ENCODE peak calls at places on chromosomes 2 and 18, in six cellular contexts. K is sigmoid colon, C is lower leg skin, S is NB4, V is A549, L is transverse colon. N is an unnamed sample.

GRCh38 chr18:62460851-62461300 is 61.9 kb upstream of the ZCCHC2 start:
- DNase-seq in S (peak), V (no peak), K (no peak), C (peak), L (no peak), N (no peak)

GRCh38 chr2:190379249-190379964 is 28.7 kb upstream of the MFSD6 start:
- DNase-seq in K (no peak), L (no peak), V (no peak), C (no peak), S (no peak), N (peak)

GRCh38 chr2:220228310-220229006 is 601.0 kb downstream of the SLC4A3 start:
- DNase-seq in L (no peak), S (no peak), V (peak), K (no peak), C (no peak), N (no peak)

GRCh38 chr2:162732946-162733698 is 105.4 kb downstream of the KCNH7 start:
- DNase-seq in C (no peak), S (no peak), K (no peak), V (no peak), L (peak), N (no peak)

GRCh38 chr18:6683112-6683876 is 46.2 kb upstream of the ARHGAP28 start:
- DNase-seq in V (no peak), C (no peak), K (peak), L (no peak), S (no peak), N (peak)

GRCh38 chr18:3062798-3063563 is 50.0 kb upstream of the LPIN2 start:
- DNase-seq in K (peak), C (peak), L (peak), S (peak), V (no peak), N (peak)

GRCh38 chr2:184906709-184907108 is 308.4 kb downstream of the ZNF804A start:
- DNase-seq in L (no peak), C (no peak), K (no peak), S (no peak), V (no peak), N (no peak)

GRCh38 chr18:39561136-39561535 is 1995.5 kb upstream of the CELF4 start:
- DNase-seq in V (no peak), L (no peak), C (no peak), K (no peak), S (no peak), N (no peak)

GRCh38 chr2:64698668-64699444 is 45.1 kb upstream of the SERTAD2 start:
- DNase-seq in K (no peak), V (peak), S (no peak), L (no peak), C (no peak), N (no peak)

GRCh38 chr2:48080534-48081316 is 174.4 kb upstream of the FBXO11 start:
- DNase-seq in S (peak), L (no peak), V (no peak), C (no peak), K (no peak), N (no peak)

GRCh38 chr2:148534416-148535205 is 109.9 kb upstream of the EPC2 start:
- DNase-seq in S (peak), V (no peak), C (peak), L (no peak), K (no peak), N (no peak)

GRCh38 chr2:197674546-197674945 is 841 bp downstream of the RFTN2 start:
- DNase-seq in V (no peak), S (no peak), C (no peak), K (no peak), L (no peak), N (no peak)

GRCh38 chr2:196431957-196432356 is 207.6 kb upstream of the CCDC150 start:
- DNase-seq in V (peak), S (peak), K (no peak), L (no peak), C (no peak), N (no peak)

GRCh38 chr2:196433116-196433515 is 206.4 kb upstream of the CCDC150 start:
- DNase-seq in L (no peak), C (no peak), S (no peak), K (no peak), V (no peak), N (no peak)

GRCh38 chr2:196431076-196431475 is 208.4 kb upstream of the CCDC150 start:
- DNase-seq in L (no peak), K (no peak), S (no peak), C (no peak), V (no peak), N (no peak)

GRCh38 chr2:196435189-196435588 is 204.3 kb upstream of the CCDC150 start:
- DNase-seq in V (no peak), C (no peak), L (no peak), S (no peak), K (no peak), N (no peak)

DNA sequence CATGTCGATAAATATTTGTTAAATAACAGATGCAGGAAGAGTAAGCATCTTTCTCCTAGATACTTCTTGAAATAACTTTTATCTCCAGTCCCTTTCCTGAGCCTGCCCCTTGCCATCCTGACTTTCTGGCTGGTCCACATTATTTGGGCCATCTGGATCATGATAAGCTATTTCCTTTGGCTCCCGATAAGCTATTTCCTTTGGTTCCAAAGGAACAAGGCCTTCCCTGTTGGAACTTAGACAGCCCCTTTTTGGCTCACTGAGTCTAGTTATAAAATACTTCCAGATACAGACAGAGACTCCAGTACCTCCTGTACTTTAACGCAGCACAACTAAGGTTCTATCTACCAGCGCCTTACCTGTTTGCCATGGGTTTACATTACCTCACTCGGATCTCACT is 205.3 kb upstream of the CCDC150 start:
- DNase-seq in C (no peak), L (no peak), V (no peak), S (no peak), K (no peak), N (no peak)
- TF ChIP-seq POLR2A in C (no peak), L (no peak), V (no peak), S (no peak), K (no peak), N (no peak)

GRCh38 chr2:12347049-12347448 is 369.7 kb upstream of the TRIB2 start:
- DNase-seq in K (no peak), C (no peak), V (no peak), S (no peak), L (no peak), N (no peak)
- TF ChIP-seq POLR2A in K (no peak), C (no peak), V (no peak), S (no peak), L (no peak), N (no peak)

GRCh38 chr2:96540136-96540535 is 3.6 kb downstream of the ARID5A start:
- DNase-seq in V (no peak), K (no peak), C (no peak), L (no peak), S (no peak), N (no peak)

GRCh38 chr2:96537734-96538486 is 1.4 kb downstream of the ARID5A start:
- DNase-seq in L (no peak), K (no peak), V (no peak), C (no peak), S (peak), N (no peak)

GRCh38 chr2:96537066-96537733 is 648 bp downstream of the ARID5A start:
- DNase-seq in L (peak), S (peak), C (peak), K (peak), V (no peak), N (peak)

GRCh38 chr2:96539215-96539920 is 2.8 kb downstream of the ARID5A start:
- DNase-seq in K (no peak), L (no peak), C (no peak), S (no peak), V (no peak), N (no peak)

DNA sequence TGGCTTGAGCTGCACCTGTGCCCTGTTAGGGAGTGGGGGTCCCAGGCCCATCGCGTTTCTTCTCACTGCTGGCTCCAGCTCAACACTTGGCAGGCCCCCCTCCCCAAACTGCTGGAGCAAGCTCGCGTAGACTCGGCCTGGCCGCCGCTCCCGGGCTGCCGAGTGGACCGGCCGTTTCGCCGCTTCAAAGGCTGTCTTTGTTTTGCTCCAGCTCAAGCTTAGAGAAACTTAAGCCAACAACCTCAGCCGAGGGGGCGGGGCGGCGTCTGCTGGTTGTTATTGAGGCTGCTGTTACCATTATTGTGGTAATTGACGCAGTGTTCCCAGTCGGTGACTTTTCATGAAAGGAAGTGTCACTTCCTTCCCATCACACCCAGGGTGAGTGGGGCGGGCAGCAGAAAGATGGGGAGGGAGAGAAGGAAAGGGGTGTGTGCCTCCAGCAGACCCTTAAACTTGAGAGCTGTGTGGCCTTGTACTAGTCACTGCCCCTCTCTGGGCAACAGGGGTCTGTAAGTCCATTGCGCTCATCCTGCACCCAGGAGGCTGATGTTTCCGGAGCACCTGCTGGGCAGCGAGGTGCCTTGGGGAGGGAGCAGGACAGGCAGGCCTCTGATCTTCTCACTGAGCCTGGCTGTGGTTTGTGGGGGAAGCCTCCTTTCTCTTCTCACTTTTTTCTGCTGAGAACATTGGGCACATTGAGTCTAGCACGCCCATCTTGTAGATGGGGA is 2.1 kb downstream of the ARID5A start:
- DNase-seq in L (peak), K (peak), S (peak), V (no peak), C (peak), N (no peak)
- TF ChIP-seq POLR2A in L (peak), K (no peak), S (no peak), V (no peak), C (no peak), N (no peak)

GRCh38 chr2:84925724-84926376 is 20.4 kb downstream of the TMSB10 start:
- DNase-seq in S (peak), K (peak), C (peak), L (peak), V (peak), N (peak)
- TF ChIP-seq POLR2A in S (no peak), K (no peak), C (no peak), L (peak), V (peak), N (no peak)

DNA sequence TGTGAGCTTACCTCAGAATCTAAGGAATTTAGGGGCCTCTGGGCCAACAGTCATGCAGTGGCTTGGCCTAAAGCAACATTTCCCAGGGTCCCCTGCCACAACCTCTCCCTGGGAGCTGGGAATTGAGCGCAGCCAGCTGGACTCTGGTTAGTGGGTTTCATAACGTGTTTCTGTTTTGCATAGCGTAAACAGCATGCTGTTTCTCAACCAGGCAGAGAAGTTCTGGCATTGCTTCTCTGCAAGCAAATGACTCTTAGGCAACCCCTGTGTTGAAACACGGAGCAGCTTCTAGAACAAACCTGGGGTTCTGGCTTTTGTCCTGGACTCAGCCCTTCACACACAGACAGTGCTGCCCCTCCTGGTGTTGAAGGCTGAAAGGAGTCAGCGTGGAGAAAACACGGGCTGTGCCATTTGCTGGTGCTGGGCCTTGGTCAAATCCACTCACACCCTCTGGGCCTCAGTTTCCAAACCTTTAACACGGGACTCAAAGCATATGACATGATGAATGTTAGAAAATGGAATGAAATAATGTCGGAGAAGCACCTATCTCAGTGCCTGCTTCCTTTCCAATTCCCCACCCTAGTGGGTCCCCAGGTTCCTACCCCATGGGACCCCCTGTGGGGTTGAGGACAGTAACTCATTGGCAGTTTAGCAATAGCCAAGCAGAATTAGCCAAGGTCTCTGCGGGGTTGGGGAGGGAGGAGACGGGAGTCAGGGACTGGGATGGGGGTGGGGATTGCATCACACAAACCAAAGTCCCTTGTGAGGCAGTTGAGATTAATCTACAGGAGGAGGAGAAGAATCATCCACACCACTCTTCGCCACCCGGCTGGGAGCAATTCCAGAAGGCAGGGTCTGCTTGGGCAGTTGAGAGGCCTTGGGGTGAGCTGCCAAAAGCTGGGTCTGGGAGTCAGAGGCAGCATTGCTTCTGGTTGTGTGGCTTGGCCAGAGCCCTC is 30.2 kb upstream of the IL1R2 start:
- DNase-seq in L (peak), C (peak), S (peak), K (peak), V (no peak), N (no peak)
- TF ChIP-seq POLR2A in L (no peak), C (no peak), S (no peak), K (no peak), V (no peak), N (no peak)

GRCh38 chr2:203327918-203328734 is at the start of gene ABI2:
- DNase-seq in C (peak), S (peak), K (peak), L (peak), V (peak), N (peak)
- TF ChIP-seq POLR2A in C (no peak), S (no peak), K (peak), L (no peak), V (peak), N (no peak)

DNA sequence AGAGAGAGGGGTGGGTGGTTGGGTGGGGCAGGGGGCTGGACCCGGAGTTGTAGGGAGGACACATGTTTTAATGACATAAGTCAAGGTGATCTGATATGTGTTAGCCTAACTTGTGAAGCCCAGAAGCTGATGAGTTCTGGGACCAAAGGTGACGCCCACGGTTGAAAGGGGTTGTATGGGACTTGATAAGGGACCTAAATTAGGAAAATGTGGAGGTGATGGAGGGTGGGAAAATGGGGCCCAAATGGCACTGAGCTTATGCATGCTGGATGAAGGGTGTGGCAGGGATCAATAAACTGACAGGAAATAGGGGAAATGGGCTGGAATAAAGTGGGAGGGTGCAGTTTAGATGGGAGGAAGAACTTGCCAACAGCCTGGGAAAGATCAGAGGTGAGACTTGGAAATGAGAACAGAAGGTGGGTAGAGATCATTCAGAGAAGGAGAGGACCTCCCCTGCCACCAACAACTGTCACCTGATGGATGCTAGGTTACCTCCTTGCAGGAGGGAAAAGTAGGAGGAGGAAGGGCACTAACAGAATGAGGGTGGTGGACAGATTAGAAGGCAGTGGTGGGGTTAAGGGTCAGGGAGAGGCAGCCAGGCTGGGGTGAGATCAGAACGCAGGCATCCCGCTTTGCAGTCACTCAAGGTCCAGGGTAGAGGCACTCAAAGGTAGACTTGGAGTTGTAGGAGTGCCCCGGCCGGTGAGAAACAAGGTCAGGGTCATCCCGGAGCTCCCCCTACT is 15.3 kb downstream of the WNT10A start:
- DNase-seq in S (no peak), L (no peak), K (no peak), V (no peak), C (peak), N (no peak)
- TF ChIP-seq POLR2A in S (no peak), L (no peak), K (no peak), V (no peak), C (no peak), N (no peak)

DNA sequence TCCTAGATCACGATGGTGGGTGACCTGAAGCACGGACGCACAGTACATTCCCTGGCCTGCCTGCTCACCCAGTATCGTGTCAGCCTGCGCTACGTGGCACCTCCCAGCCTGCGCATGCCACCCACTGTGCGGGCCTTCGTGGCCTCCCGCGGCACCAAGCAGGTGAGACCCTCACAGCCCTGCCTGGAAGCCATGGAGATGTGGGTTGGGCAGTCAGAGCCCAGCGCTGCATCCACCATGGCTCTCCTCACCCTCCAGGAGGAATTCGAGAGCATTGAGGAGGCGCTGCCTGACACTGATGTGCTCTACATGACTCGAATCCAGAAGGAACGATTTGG is 20.3 kb downstream of the SLC30A3 start:
- DNase-seq in S (no peak), V (no peak), L (no peak), K (no peak), C (no peak), N (no peak)
- TF ChIP-seq POLR2A in S (no peak), V (no peak), L (no peak), K (no peak), C (no peak), N (no peak)